ENCODE peak calls at places on chromosomes 12 and 14, in five cellular contexts. T is astrocyte, R is fibroblast of lung, N is IMR-90, Y is GM23338. S is an unnamed sample.

GRCh38 chr12:108063192-108063591 is 65.9 kb upstream of the WSCD2 start:
- DNase-seq in N (no peak), R (no peak), T (no peak), Y (peak), S (no peak)

GRCh38 chr14:29734732-29735131 is 192.9 kb downstream of the PRKD1 start:
- DNase-seq in Y (peak), N (no peak), T (no peak), R (no peak), S (no peak)

GRCh38 chr14:75751291-75751690 is 90.2 kb downstream of the TTLL5 start:
- DNase-seq in Y (no peak), R (peak), T (peak), N (peak), S (no peak)

GRCh38 chr12:109553929-109554500 is 19.3 kb downstream of the MMAB start:
- DNase-seq in T (no peak), R (no peak), N (no peak), Y (no peak), S (no peak)

GRCh38 chr12:42097971-42098370 is 46.7 kb downstream of the GXYLT1 start:
- DNase-seq in R (no peak), T (no peak), Y (no peak), N (no peak), S (no peak)

GRCh38 chr14:72904840-72905561 is 11.1 kb upstream of the DPF3 start:
- DNase-seq in R (peak), Y (peak), T (peak), N (peak), S (no peak)

GRCh38 chr12:98820005-98820404 is 174.9 kb downstream of the APAF1 start:
- DNase-seq in N (no peak), R (peak), T (peak), Y (peak), S (no peak)

GRCh38 chr14:77346495-77346894 is 25.7 kb downstream of the GSTZ1 start:
- DNase-seq in R (no peak), Y (no peak), T (no peak), N (no peak), S (no peak)

GRCh38 chr12:26370098-26370497 is 174.7 kb downstream of the SSPN start:
- DNase-seq in T (no peak), Y (no peak), R (no peak), N (no peak), S (no peak)

GRCh38 chr12:459430-460258 is at the start of gene B4GALNT3:
- DNase-seq in T (no peak), N (no peak), R (peak), Y (peak), S (peak)

GRCh38 chr12:88639361-88639760 is 59.1 kb upstream of the KITLG start:
- DNase-seq in T (peak), Y (no peak), N (peak), R (peak), S (no peak)

GRCh38 chr12:77488041-77488620 is 342.6 kb upstream of the NAV3 start:
- DNase-seq in N (peak), R (peak), T (peak), Y (no peak), S (no peak)

GRCh38 chr12:19068137-19068536 is 61.4 kb upstream of the PLEKHA5 start:
- DNase-seq in T (no peak), R (no peak), N (no peak), Y (no peak), S (no peak)

GRCh38 chr14:72643317-72643801 is 250.5 kb downstream of the DPF3 start:
- DNase-seq in N (peak), Y (no peak), T (peak), R (peak), S (peak)

GRCh38 chr14:101462726-101463565 is 98.3 kb upstream of the DIO3 start:
- DNase-seq in R (no peak), N (no peak), Y (no peak), T (no peak), S (no peak)

GRCh38 chr14:56244138-56244789 is 126.1 kb downstream of the PELI2 start:
- DNase-seq in R (peak), Y (no peak), T (peak), N (peak), S (no peak)

GRCh38 chr14:81408595-81408994 is 8.5 kb upstream of the STON2 start:
- DNase-seq in T (no peak), Y (no peak), R (no peak), N (no peak), S (no peak)

GRCh38 chr12:77833329-77833728 is 2.6 kb downstream of the NAV3 start:
- DNase-seq in Y (no peak), R (no peak), T (no peak), N (no peak), S (no peak)

GRCh38 chr12:122845865-122846621 is 10.8 kb downstream of the HIP1R start:
- DNase-seq in T (no peak), N (no peak), R (no peak), Y (no peak), S (no peak)

GRCh38 chr12:9049520-9050133 is 60.3 kb downstream of the KLRG1 start:
- DNase-seq in T (peak), Y (peak), R (peak), N (peak), S (no peak)

GRCh38 chr14:26255213-26255612 is 342.6 kb downstream of the NOVA1 start:
- DNase-seq in Y (peak), R (peak), N (peak), T (peak), S (no peak)

GRCh38 chr14:35331605-35332516 is 39.7 kb downstream of the PSMA6 start:
- DNase-seq in T (peak), R (peak), Y (peak), N (peak), S (peak)

GRCh38 chr12:119512772-119513497 is 80.6 kb upstream of the TMEM233 start:
- DNase-seq in N (no peak), Y (peak), T (peak), R (peak), S (no peak)

DNA sequence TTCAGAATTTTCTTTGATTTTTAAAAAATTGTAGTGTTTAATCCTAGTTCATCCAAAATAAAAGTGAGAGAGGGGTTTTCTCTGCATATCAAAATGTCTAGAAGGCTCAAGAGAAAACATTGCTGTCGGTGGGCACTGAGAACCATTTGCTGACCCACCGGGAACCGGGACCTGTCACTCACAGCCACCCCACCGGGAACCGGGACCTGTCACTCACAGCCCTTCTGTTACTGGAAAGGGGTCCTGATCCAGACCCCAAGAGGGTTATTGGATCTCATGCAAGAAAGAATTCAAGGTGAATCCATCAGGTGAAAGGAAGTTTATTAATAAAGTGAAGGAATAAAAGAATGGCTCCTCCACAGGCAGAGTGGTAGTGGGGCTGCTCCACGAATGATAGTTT is 106.0 kb upstream of the SFSWAP start:
- DNase-seq in Y (no peak), N (no peak), T (no peak), R (no peak), S (no peak)
- H3K27ac ChIP-seq in Y (no peak), N (no peak), T (no peak), R (no peak), S (no peak)

DNA sequence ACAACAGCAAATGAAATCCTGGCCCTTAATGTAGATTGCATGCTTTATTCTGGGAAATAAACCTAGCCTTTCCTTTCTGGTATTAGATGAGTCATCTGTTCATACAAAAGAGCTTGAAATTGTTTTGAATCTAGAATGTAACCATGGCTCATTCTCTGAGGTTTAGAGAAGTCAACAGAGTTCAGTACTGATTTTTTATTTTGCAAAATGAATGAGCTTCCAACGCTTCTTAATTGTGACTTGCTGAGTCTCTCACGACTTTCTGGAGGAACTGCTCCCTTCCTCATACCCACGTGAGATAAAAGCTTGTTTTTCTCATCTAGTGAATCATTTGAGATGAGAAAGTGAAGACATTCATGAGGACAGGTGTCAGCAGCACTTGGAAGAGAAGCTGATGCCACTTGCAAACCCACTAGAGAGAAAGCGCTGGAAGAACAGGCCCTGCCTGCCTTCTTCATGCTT is 509.6 kb downstream of the VRK1 start:
- DNase-seq in R (peak), N (no peak), Y (no peak), T (peak), S (no peak)
- H3K4me3 ChIP-seq in R (no peak), N (no peak), Y (no peak), T (no peak), S (no peak)

GRCh38 chr14:93219103-93219726 is 12.2 kb downstream of the UBR7 start:
- DNase-seq in Y (peak), R (peak), T (peak), N (peak), S (no peak)
- TF ChIP-seq CTCF in Y (peak), R (peak), T (peak), N (peak), S (no peak)

DNA sequence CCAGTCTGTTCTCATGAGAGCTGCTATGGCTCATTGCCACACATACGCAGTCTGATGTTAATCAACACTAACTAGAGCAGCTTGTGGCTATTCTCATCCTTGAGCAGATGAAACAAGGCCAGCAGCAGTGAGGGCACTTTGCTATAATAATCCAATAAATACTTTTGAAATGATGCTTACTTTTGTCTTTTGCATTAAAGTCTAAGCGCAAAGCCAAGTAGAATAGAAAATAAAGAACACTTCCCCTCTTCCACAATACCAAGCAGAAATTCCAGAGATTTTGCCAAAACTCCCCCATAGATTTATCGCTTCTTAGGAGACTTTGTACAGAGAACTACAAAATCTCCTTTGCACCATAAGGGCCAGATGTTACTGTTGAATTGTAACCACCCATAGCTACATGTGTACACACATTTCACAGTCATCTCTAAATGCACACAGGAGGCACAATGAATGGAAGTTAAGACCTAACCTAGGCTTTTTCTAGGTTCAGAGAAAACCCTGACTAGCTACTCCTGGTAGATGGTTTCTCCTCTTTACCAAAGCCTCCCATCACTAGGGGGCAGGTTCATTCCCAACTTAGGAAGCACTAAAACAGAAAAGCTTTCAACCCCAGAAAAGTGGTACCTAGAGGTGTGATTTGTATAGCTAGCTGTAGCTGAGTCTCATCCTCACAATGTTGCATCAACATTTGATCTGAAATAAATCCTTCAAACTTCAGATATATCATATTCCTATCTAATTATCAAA is 119.3 kb downstream of the HMGA2 start:
- DNase-seq in N (no peak), T (no peak), R (no peak), Y (peak), S (no peak)
- H3K27ac ChIP-seq in N (peak), T (no peak), R (peak), Y (no peak), S (no peak)

GRCh38 chr12:51001799-51002198 is 24.4 kb downstream of the SLC11A2 start:
- DNase-seq in N (no peak), T (no peak), Y (no peak), R (no peak), S (no peak)

GRCh38 chr12:51004504-51004903 is 21.7 kb downstream of the SLC11A2 start:
- DNase-seq in Y (peak), R (no peak), T (no peak), N (no peak), S (no peak)

GRCh38 chr12:51008329-51008728 is 17.9 kb downstream of the SLC11A2 start:
- DNase-seq in N (no peak), Y (no peak), T (no peak), R (no peak), S (no peak)

GRCh38 chr12:51009038-51009437 is 17.1 kb downstream of the SLC11A2 start:
- DNase-seq in Y (no peak), R (peak), T (no peak), N (no peak), S (no peak)

GRCh38 chr12:51005671-51006070 is 20.5 kb downstream of the SLC11A2 start:
- DNase-seq in T (no peak), Y (peak), N (no peak), R (no peak), S (peak)
- H3K4me3 ChIP-seq in T (no peak), Y (no peak), N (no peak), R (no peak), S (no peak)

DNA sequence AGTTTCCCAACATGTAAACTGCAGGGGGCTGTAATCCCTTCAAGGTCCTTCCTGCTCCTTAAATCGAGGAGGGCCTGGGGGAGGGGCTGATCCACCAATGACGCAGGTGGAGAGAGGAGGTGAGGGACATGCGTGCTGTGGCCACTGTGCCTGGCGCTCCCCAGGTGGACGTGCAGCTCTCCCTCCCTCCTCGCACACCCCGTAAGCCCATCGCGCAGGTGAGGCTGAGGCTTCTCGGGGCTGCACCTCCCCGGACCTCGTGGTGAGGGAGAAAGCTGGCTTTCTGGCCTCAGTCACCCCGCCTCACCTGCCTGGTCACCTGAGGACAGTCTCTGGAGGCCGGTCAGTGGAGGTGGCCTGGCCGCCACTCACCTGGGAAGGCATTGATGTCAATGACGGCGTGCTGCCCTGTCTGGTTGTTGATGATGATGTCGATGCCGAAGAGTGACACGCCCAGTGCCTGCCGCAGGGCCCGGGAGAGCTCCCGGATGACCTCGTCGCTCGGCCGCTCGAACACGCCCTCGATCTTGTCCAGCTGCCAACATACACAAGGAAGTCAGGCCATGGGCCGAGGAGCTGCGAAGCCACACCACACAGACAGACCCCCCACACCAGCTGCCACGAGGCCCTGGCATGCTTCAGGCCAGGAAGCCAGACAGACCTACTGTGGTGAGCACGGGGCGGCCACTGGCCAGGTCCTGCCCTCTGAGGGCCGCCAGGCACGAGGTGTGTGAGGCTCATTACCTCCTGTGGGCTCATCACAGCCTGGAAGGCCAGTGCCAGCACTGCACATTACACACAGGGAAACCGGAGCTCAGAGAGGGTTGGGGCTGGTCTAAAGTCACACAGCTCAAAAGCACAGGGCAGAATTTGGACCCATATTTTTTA is 23.3 kb downstream of the CHGA start:
- DNase-seq in N (peak), R (peak), T (peak), Y (no peak), S (peak)
- TF ChIP-seq CTCF in N (no peak), R (no peak), T (no peak), Y (no peak), S (no peak)

GRCh38 chr12:54526800-54527630 is 22.4 kb upstream of the PDE1B start:
- DNase-seq in Y (peak), R (peak), T (no peak), N (peak), S (no peak)
- H3K27ac ChIP-seq in Y (no peak), R (no peak), T (no peak), N (no peak), S (no peak)

DNA sequence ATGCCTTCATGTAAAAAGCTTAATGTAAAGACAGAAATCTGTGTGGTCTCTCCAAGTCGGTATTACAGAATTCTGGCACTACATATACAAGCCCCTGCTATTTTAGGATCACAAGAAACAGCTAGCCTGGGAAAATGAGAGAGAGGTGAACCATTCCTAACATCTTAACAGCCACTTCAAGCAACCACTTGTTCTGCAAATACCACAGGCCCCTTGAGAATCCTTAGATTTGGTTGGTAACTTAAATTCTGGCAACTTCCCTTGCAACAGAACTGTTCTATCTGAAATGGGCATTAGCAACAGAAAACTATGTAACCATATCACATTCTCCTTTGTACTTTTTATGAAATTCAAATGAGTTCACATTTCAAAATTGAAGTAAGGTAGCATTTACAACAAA is 68.5 kb downstream of the SPPL3 start:
- DNase-seq in R (peak), Y (no peak), T (peak), N (no peak), S (no peak)
- H3K4me3 ChIP-seq in R (no peak), Y (no peak), T (no peak), N (no peak), S (no peak)

S was measured in breast epithelium.